ENCODE peak calls at places on chromosomes 5 and 9, in five cellular contexts. A is Peyer's patch, D is astrocyte of the spinal cord, K is heart right ventricle, L is bronchial epithelial cell. R is an unnamed sample.

GRCh38 chr9:16179566-16179965 is 626.7 kb downstream of the CCDC171 start:
- DNase-seq in A (no peak), D (no peak), K (no peak), L (no peak), R (no peak)

GRCh38 chr9:16344343-16344742 is 526.1 kb downstream of the BNC2 start:
- DNase-seq in A (no peak), D (peak; percentile 95), K (no peak), L (peak; percentile 87), R (peak; percentile 91)

GRCh38 chr9:117464941-117465616 is 50.2 kb upstream of the ASTN2 start:
- DNase-seq in A (no peak), D (no peak), K (no peak), L (no peak), R (no peak)

GRCh38 chr5:132679717-132680380 is 6.1 kb downstream of the IL4 start:
- DNase-seq in A (no peak), D (no peak), K (no peak), L (no peak), R (no peak)

GRCh38 chr9:85536076-85536475 is 205.7 kb downstream of the AGTPBP1 start:
- DNase-seq in A (no peak), D (peak; percentile 66), K (peak; percentile 47), L (peak; percentile 57), R (peak; percentile 98)

GRCh38 chr9:93825348-93826115 is 129.6 kb downstream of the BARX1 start:
- DNase-seq in A (no peak), D (no peak), K (no peak), L (no peak), R (no peak)

GRCh38 chr5:17151686-17152085 is 65.7 kb upstream of the BASP1 start:
- DNase-seq in A (no peak), D (peak; percentile 37), K (no peak), L (no peak), R (no peak)

GRCh38 chr5:38323645-38324295 is 65.4 kb downstream of the EGFLAM start:
- DNase-seq in A (no peak), D (peak; percentile 19), K (no peak), L (peak; percentile 57), R (peak; percentile 39)

GRCh38 chr5:119347996-119348395 is 7.8 kb upstream of the TNFAIP8 start:
- DNase-seq in A (no peak), D (peak; percentile 56), K (no peak), L (no peak), R (peak; percentile 24)

GRCh38 chr5:64923151-64923685 is 154.5 kb downstream of the CWC27 start:
- DNase-seq in A (no peak), D (peak; percentile 51), K (no peak), L (no peak), R (peak; percentile 47)

GRCh38 chr9:21750021-21750735 is 52.3 kb upstream of the MTAP start:
- DNase-seq in A (no peak), D (peak; percentile 76), K (no peak), L (no peak), R (peak; percentile 81)

GRCh38 chr5:125181159-125181558 is 434.7 kb upstream of the ZNF608 start:
- DNase-seq in A (no peak), D (no peak), K (no peak), L (peak; percentile 8), R (no peak)

GRCh38 chr5:9544502-9545300 is 1.2 kb downstream of the SEMA5A start:
- DNase-seq in A (peak; percentile 90), D (peak; percentile 88), K (peak; percentile 85), L (peak; percentile 67), R (peak; percentile 83)

GRCh38 chr5:177446184-177447065 is at the start of gene PRR7:
- DNase-seq in A (peak; percentile 85), D (peak; percentile 62), K (peak; percentile 31), L (no peak), R (peak; percentile 59)

GRCh38 chr5:61631438-61631941 is 299.4 kb downstream of the ZSWIM6 start:
- DNase-seq in A (no peak), D (peak; percentile 53), K (peak; percentile 52), L (no peak), R (peak; percentile 40)

GRCh38 chr5:82664711-82665110 is 386.6 kb upstream of the RPS23 start:
- DNase-seq in A (no peak), D (no peak), K (no peak), L (no peak), R (no peak)
- TF ChIP-seq CTCF in A (no peak), D (no peak), K (no peak), L (no peak), R (no peak)

GRCh38 chr9:114386361-114386885 is 1.4 kb downstream of the AKNA start:
- DNase-seq in A (no peak), D (no peak), K (no peak), L (no peak), R (no peak)
- H3K4me3 ChIP-seq in A (peak overlapping the region; percentile 57), D (peak overlapping the region; percentile 67), K (peak overlapping the region; percentile 53), L (no peak overlapping the region), R (peak overlapping the region; percentile 64)

DNA sequence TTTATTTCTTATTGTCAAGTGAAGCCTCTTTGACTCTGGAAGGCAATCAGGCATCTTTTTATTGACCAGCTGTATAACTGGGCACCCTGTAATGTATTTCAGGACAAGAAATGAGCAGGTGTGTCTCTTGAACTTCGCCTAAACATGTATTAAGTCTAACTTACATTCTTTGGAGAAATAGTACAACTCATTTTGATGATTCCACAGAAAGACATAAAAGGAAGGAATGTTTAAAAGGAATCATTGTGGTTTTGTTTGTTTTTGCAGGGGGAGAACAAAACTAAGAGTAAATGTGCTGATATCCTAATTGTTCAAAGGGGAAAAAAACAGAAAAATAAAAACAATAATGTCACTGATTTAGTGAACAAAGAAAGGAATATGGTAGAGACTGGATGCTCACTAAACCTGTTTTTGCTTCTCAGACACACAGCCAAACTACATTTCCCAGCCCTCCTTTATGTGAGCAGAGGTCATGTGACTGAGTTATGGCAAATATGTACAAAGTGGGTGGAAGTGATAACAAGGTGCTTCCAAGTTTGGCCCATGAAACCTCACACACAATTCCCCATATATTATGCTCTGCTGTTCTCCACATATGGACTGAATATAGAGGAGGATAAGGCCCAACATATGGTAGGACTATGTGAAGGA is 150.5 kb upstream of the ACOT12 start:
- DNase-seq in A (no peak), D (no peak), K (no peak), L (peak; percentile 20), R (peak; percentile 8)
- TF ChIP-seq CTCF in A (no peak), D (no peak), K (no peak), L (no peak), R (no peak)

GRCh38 chr9:133149130-133150015 is 14.3 kb downstream of the GBGT1 start:
- DNase-seq in A (peak; percentile 95), D (peak; percentile 80), K (peak; percentile 88), L (peak; percentile 81), R (peak; percentile 85)

GRCh38 chr9:133147412-133148271 is 16.1 kb downstream of the GBGT1 start:
- DNase-seq in A (peak; percentile 93), D (peak; percentile 52), K (peak; percentile 74), L (peak; percentile 73), R (peak; percentile 50)

GRCh38 chr9:133148351-133149129 is 15.2 kb downstream of the GBGT1 start:
- DNase-seq in A (peak; percentile 81), D (peak; percentile 29), K (no peak), L (peak; percentile 57), R (peak; percentile 30)

GRCh38 chr9:133144887-133145466 is 18.7 kb downstream of the GBGT1 start:
- DNase-seq in A (peak; percentile 63), D (no peak), K (no peak), L (no peak), R (no peak)

DNA sequence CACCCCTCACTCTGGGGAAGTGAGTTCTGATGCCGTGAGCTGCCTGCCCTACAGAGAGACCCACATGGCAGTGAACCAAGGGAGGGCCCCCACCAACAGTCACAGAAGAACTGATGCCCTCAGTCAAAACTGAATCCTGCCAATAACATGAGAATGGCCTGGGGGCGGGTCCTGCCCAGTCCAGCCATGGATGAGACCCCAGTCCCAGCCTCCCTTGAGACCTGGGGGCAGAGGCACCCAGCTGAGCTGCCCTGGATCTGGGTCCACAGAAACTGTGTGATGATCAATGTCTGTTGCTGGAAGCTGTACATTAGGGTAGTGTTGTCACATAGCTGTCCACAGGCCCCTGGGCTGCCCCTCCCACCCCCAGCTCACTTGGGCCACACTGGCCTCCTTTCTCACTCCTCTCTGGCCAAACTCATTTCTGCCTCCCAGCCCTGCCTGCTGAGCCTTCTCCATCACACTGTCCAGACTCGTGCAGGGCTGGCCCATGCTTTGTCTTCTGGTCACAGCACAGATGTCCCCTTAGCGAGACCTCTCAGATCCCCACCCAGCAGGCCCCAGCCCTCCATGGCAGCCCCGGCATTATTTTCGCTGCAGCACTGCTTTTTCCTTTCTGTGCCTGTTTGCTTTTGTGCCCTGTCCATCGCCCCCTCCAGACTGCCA is 16.8 kb downstream of the GBGT1 start:
- DNase-seq in A (no peak), D (no peak), K (no peak), L (no peak), R (no peak)
- H3K4me3 ChIP-seq in A (no peak overlapping the region), D (no peak overlapping the region), K (no peak overlapping the region), L (no peak overlapping the region), R (no peak overlapping the region)

GRCh38 chr9:120868339-120868675 is 8.7 kb downstream of the PHF19 start:
- DNase-seq in A (no peak), D (no peak), K (no peak), L (peak; percentile 87), R (peak; percentile 76)

GRCh38 chr9:120869726-120870125 is 7.3 kb downstream of the PHF19 start:
- DNase-seq in A (no peak), D (no peak), K (no peak), L (no peak), R (no peak)

GRCh38 chr9:120867676-120868338 is 9.2 kb downstream of the PHF19 start:
- DNase-seq in A (no peak), D (no peak), K (no peak), L (no peak), R (no peak)

GRCh38 chr9:120869360-120869687 is 7.7 kb downstream of the PHF19 start:
- DNase-seq in A (no peak), D (no peak), K (no peak), L (no peak), R (no peak)

DNA sequence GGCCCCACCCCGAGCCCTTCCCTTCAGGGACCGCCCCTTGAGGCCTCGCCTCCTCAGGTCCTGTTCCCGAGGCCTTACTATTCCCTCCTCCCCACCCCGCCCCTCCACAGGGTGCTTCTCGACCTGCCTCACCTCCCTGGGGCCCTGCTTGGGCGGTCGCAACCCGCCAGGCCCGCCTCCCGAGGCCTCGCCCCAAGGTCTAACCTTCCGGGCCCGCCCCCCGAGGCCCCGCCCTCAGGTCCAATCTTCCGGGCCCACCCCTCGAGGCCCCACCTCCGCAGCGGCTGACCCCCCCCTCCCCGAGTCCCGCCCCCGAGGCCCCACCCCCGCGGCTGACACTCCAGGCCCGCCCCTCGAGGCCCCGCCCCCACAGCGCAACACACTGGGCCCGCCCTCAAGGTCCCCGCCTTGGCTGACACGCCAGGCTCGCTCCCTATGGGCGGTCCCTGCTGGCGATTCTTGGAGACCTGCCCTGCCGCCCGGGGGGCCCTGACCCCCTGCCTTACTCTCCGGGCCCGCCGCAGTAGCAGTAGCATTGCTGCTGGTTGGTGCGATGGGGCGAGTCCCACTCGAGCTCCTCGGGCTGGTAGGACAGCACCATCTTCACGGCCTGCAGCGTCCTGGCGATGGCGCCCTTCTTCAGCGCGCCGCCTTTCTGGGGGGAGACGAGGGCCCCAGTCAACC is 8.2 kb downstream of the PHF19 start:
- DNase-seq in A (peak; percentile 99), D (peak; percentile 96), K (peak; percentile 95), L (peak; percentile 92), R (peak; percentile 92)
- TF ChIP-seq CTCF in A (peak; percentile 56), D (peak; percentile 59), K (peak; percentile 73), L (peak; percentile 64), R (peak; percentile 32)